ENCODE peak calls at places on chromosomes 4 and X, in seven cellular contexts. Y is glutamatergic neuron, B is AG10803, M is foreskin keratinocyte, T is NCI-H2171, K is HS-27A, U is T-helper 1 cell. F is an unnamed sample.

GRCh38 chrX:1542994-1543725 is 6.2 kb upstream of the P2RY8 start:
- DNase-seq in Y (no peak), B (no peak), M (no peak), T (no peak), K (no peak), U (no peak), F (no peak)

GRCh38 chr4:154018659-154019058 is 229.8 kb upstream of the SFRP2 start:
- DNase-seq in Y (no peak), B (no peak), M (no peak), T (no peak), K (no peak), U (no peak), F (no peak)

GRCh38 chrX:69379412-69379811 is 124.7 kb upstream of the NALF2 start:
- DNase-seq in Y (no peak), B (no peak), M (no peak), T (no peak), K (no peak), U (no peak), F (no peak)

GRCh38 chr4:2395038-2395437 is 23.4 kb downstream of the ZFYVE28 start:
- DNase-seq in Y (no peak), B (no peak), M (no peak), T (no peak), K (no peak), U (no peak), F (no peak)

GRCh38 chrX:16140448-16140847 is 17.1 kb downstream of the GRPR start:
- DNase-seq in Y (no peak), B (no peak), M (no peak), T (no peak), K (no peak), U (no peak), F (no peak)

GRCh38 chr4:140861359-140862181 is 105.4 kb upstream of the TBC1D9 start:
- DNase-seq in Y (peak), B (peak), M (peak), T (peak), K (peak), U (peak), F (peak)

GRCh38 chr4:5203925-5204324 is 152.6 kb downstream of the STK32B start:
- DNase-seq in Y (no peak), B (peak), M (no peak), T (no peak), K (no peak), U (no peak), F (peak)

GRCh38 chrX:68534696-68535095 is 35.8 kb downstream of the YIPF6 start:
- DNase-seq in Y (no peak), B (peak), M (no peak), T (no peak), K (no peak), U (no peak), F (no peak)

GRCh38 chr4:23373269-23373668 is 516.6 kb downstream of the PPARGC1A start:
- DNase-seq in Y (no peak), B (no peak), M (peak), T (no peak), K (no peak), U (no peak), F (no peak)

GRCh38 chrX:71859637-71860036 is 51.0 kb upstream of the NHSL2 start:
- DNase-seq in Y (no peak), B (peak), M (no peak), T (peak), K (no peak), U (peak), F (peak)

GRCh38 chr4:182683666-182684065 is 233.5 kb downstream of the DCTD start:
- DNase-seq in Y (no peak), B (peak), M (no peak), T (no peak), K (no peak), U (no peak), F (no peak)

GRCh38 chrX:7052541-7052940 is 95.0 kb upstream of the STS start:
- DNase-seq in Y (no peak), B (no peak), M (no peak), T (no peak), K (no peak), U (no peak), F (no peak)